ENCODE peak calls at places on chromosomes 4 and X, in four cellular contexts. P is cardiac fibroblast, M is psoas muscle, G is NAMALWA. U is an unnamed sample.

GRCh38 chr4:65336465-65336864 is 333.8 kb downstream of the EPHA5 start:
- DNase-seq in G (no peak), P (no peak), M (no peak), U (no peak)

GRCh38 chrX:11531226-11531625 is 134.5 kb downstream of the ARHGAP6 start:
- DNase-seq in G (peak), P (peak), M (no peak), U (no peak)

GRCh38 chr4:65223601-65224000 is 446.7 kb downstream of the EPHA5 start:
- DNase-seq in P (no peak), G (no peak), M (no peak), U (no peak)

GRCh38 chr4:142913461-142914030 is 67.4 kb upstream of the INPP4B start:
- DNase-seq in P (peak), M (no peak), G (no peak), U (no peak)

GRCh38 chr4:2353222-2354107 is 65.0 kb downstream of the ZFYVE28 start:
- DNase-seq in G (no peak), M (peak), P (no peak), U (no peak)

GRCh38 chr4:74934016-74934821 is 1.3 kb downstream of the PARM1 start:
- DNase-seq in P (peak), G (no peak), M (no peak), U (peak)

GRCh38 chr4:2786152-2786671 is 6.7 kb upstream of the SH3BP2 start:
- DNase-seq in G (peak), M (no peak), P (no peak), U (no peak)

GRCh38 chr4:25128671-25129070 is 31.6 kb downstream of the SEPSECS start:
- DNase-seq in G (no peak), P (peak), M (no peak), U (no peak)

GRCh38 chrX:13128104-13128503 is 83.7 kb upstream of the FAM9C start:
- DNase-seq in G (no peak), M (no peak), P (peak), U (no peak)

GRCh38 chr4:83870551-83870950 is 334.6 kb downstream of the GPAT3 start:
- DNase-seq in P (no peak), G (no peak), M (no peak), U (no peak)

GRCh38 chrX:21813612-21814368 is 25.6 kb upstream of the MBTPS2 start:
- DNase-seq in P (no peak), M (no peak), G (no peak), U (no peak)

GRCh38 chr4:156805696-156806095 is 165.9 kb downstream of the PDGFC start:
- DNase-seq in P (no peak), M (no peak), G (no peak), U (no peak)

GRCh38 chr4:165384186-165384585 is 5.4 kb downstream of the CPE start:
- DNase-seq in M (no peak), P (no peak), G (no peak), U (no peak)

GRCh38 chrX:148380614-148381561 is 119.5 kb upstream of the AFF2 start:
- DNase-seq in M (no peak), P (no peak), G (peak), U (no peak)

GRCh38 chrX:65999563-66000148 is 40.2 kb downstream of the VSIG4 start:
- DNase-seq in M (no peak), P (no peak), G (no peak), U (no peak)

GRCh38 chrX:25275159-25275558 is 259.4 kb upstream of the ARX start:
- DNase-seq in G (peak), P (no peak), M (no peak), U (no peak)

GRCh38 chrX:124232523-124233201 is 99.8 kb upstream of the TEX13D start:
- DNase-seq in M (no peak), G (no peak), P (no peak), U (no peak)

GRCh38 chr4:149549911-149550310 is 265.7 kb downstream of the IQCM start:
- DNase-seq in P (no peak), G (no peak), M (no peak), U (peak)

GRCh38 chrX:9383655-9384054 is 81.2 kb upstream of the TBL1X start:
- DNase-seq in M (no peak), P (no peak), G (no peak), U (no peak)

GRCh38 chr4:108272566-108272965 is 103.8 kb upstream of the LEF1 start:
- DNase-seq in G (no peak), M (no peak), P (no peak), U (no peak)

GRCh38 chr4:153345011-153345981 is 808 bp downstream of the MND1 start:
- DNase-seq in P (peak), M (peak), G (peak), U (peak)

GRCh38 chr4:3352918-3353594 is 60.2 kb downstream of the RGS12 start:
- DNase-seq in M (no peak), G (no peak), P (no peak), U (no peak)

GRCh38 chr4:106746451-106746850 is 289.7 kb downstream of the DKK2 start:
- DNase-seq in M (no peak), P (peak), G (no peak), U (no peak)

GRCh38 chr4:91064157-91064853 is 937.1 kb downstream of the CCSER1 start:
- DNase-seq in M (no peak), P (no peak), G (no peak), U (peak)

GRCh38 chr4:77142642-77143020 is 14.4 kb upstream of the CCNG2 start:
- DNase-seq in G (no peak), P (no peak), M (no peak), U (no peak)

GRCh38 chrX:46967547-46967946 is 55.3 kb downstream of the JADE3 start:
- DNase-seq in G (no peak), M (no peak), P (no peak), U (peak)

GRCh38 chr4:185831125-185831815 is 19.3 kb upstream of the SORBS2 start:
- DNase-seq in M (no peak), P (no peak), G (no peak), U (no peak)

GRCh38 chr4:152535236-152535902 is 523 bp downstream of the FBXW7 start:
- DNase-seq in G (peak), P (no peak), M (no peak), U (no peak)

GRCh38 chr4:54683616-54684346 is 26.0 kb downstream of the KIT start:
- DNase-seq in G (peak), P (peak), M (no peak), U (no peak)

GRCh38 chr4:176001171-176002006 is 64.3 kb upstream of the WDR17 start:
- DNase-seq in G (peak), P (peak), M (peak), U (peak)

GRCh38 chr4:1460967-1461868 is 55.0 kb upstream of the NKX1-1 start:
- DNase-seq in M (no peak), P (no peak), G (no peak), U (no peak)

GRCh38 chr4:183355405-183355804 is 33.2 kb upstream of the CLDN24 start:
- DNase-seq in G (no peak), P (peak), M (no peak), U (no peak)

GRCh38 chrX:153381684-153382532 is 19.2 kb downstream of the PNMA6E start:
- DNase-seq in P (peak), M (no peak), G (peak), U (peak)

GRCh38 chr4:132642196-132642817 is 506.8 kb upstream of the PCDH10 start:
- DNase-seq in G (peak), P (peak), M (no peak), U (no peak)

GRCh38 chr4:98506462-98507132 is 151.8 kb downstream of the TSPAN5 start:
- DNase-seq in M (no peak), G (peak), P (no peak), U (no peak)

GRCh38 chrX:130166503-130166777 is 799 bp upstream of the AIFM1 start:
- DNase-seq in P (no peak), M (no peak), G (no peak), U (no peak)

GRCh38 chr4:104868942-104869341 is 277.7 kb upstream of the TET2 start:
- DNase-seq in G (no peak), P (no peak), M (no peak), U (no peak)

GRCh38 chr4:20418865-20419451 is 167.3 kb downstream of the SLIT2 start:
- DNase-seq in P (peak), M (no peak), G (peak), U (no peak)

GRCh38 chrX:151745651-151746050 is 11.1 kb downstream of the CNGA2 start:
- DNase-seq in G (no peak), P (no peak), M (no peak), U (no peak)

U was measured in thyroid gland.